ENCODE peak calls at places on chromosomes 11 and 22, in six cellular contexts. A is AG08395; Q is GDM1; W is naive thymus-derived CD8-positive, alpha-beta T cell; D is naive thymus-derived CD4-positive, alpha-beta T cell; O is SK-N-DZ. N is an unnamed sample.

GRCh38 chr11:116580828-116581227 is 192.0 kb downstream of the BUD13 start:
- DNase-seq in Q (no peak), W (no peak), A (no peak), O (no peak), D (no peak), N (no peak)

GRCh38 chr11:92376146-92376599 is 151.6 kb downstream of the FAT3 start:
- DNase-seq in A (no peak), Q (no peak), D (no peak), W (no peak), O (no peak), N (no peak)

GRCh38 chr11:134126197-134126822 is 57.4 kb downstream of the JAM3 start:
- DNase-seq in A (peak; percentile 94), W (no peak), O (no peak), D (no peak), Q (no peak), N (peak; percentile 72)

GRCh38 chr22:46068908-46069481 is 81.3 kb upstream of the PPARA start:
- DNase-seq in Q (peak; percentile 33), O (no peak), D (peak; percentile 28), W (no peak), A (peak; percentile 73), N (no peak)

GRCh38 chr11:64924910-64925284 is 408 bp downstream of the PPP2R5B start:
- DNase-seq in A (peak; percentile 38), Q (no peak), W (no peak), D (no peak), O (no peak), N (no peak)

GRCh38 chr22:48080304-48081165 is 1318.1 kb downstream of the TBC1D22A start:
- DNase-seq in W (no peak), D (no peak), Q (no peak), O (no peak), A (no peak), N (no peak)

GRCh38 chr11:93652161-93652597 is 9.3 kb upstream of the CEP295 start:
- DNase-seq in Q (peak; percentile 1), W (no peak), O (peak; percentile 70), A (peak; percentile 62), D (peak; percentile 35), N (no peak)

GRCh38 chr11:41403462-41403861 is 56.0 kb downstream of the LRRC4C start:
- DNase-seq in A (no peak), Q (no peak), W (no peak), O (no peak), D (no peak), N (no peak)

GRCh38 chr11:72751293-72752087 is 718 bp downstream of the ARAP1 start:
- DNase-seq in W (no peak), D (no peak), Q (no peak), O (no peak), A (peak; percentile 32), N (no peak)

GRCh38 chr11:76090821-76091220 is 115.5 kb downstream of the WNT11 start:
- DNase-seq in A (no peak), D (no peak), Q (no peak), O (no peak), W (no peak), N (no peak)

GRCh38 chr11:8531312-8531711 is 62.7 kb downstream of the STK33 start:
- DNase-seq in Q (no peak), D (no peak), O (peak; percentile 89), W (no peak), A (no peak), N (no peak)

GRCh38 chr11:105181521-105181920 is 42.0 kb upstream of the CARD18 start:
- DNase-seq in W (no peak), D (no peak), A (no peak), O (no peak), Q (peak; percentile 2), N (no peak)

GRCh38 chr22:49525776-49526535 is 301.7 kb downstream of the BRD1 start:
- DNase-seq in O (no peak), W (no peak), A (no peak), D (no peak), Q (no peak), N (no peak)

GRCh38 chr11:123055132-123055924 is 6.6 kb downstream of the HSPA8 start:
- DNase-seq in Q (no peak), A (no peak), D (no peak), W (no peak), O (no peak), N (no peak)

GRCh38 chr22:18101536-18101935 is 9.1 kb upstream of the TUBA8 start:
- DNase-seq in D (no peak), A (no peak), Q (no peak), W (no peak), O (no peak), N (no peak)

GRCh38 chr22:36461665-36462474 is 19.6 kb downstream of the TXN2 start:
- DNase-seq in D (no peak), W (no peak), A (peak; percentile 76), O (no peak), Q (no peak), N (peak; percentile 61)

N was measured in amniotic stem cell.